ENCODE peak calls at places on chromosomes 11 and 22, in four cellular contexts. One of them, this sample, is unnamed.

GRCh38 chr11:94623120-94623735 is 56.1 kb downstream of the PIWIL4 start:
- DNase-seq in IMR-90: peak; percentile 78
- DNase-seq in H1: peak; percentile 43
- DNase-seq in mesendoderm: peak; percentile 96
- DNase-seq in this sample: peak; percentile 84

GRCh38 chr11:70587095-70587389 is 188.7 kb downstream of the CTTN start:
- DNase-seq in mesendoderm: no peak
- DNase-seq in IMR-90: peak; percentile 8
- DNase-seq in H1: no peak
- DNase-seq in this sample: no peak

GRCh38 chr22:44462246-44463015 is 35.6 kb downstream of the RTL6 start:
- DNase-seq in IMR-90: no peak
- DNase-seq in H1: no peak
- DNase-seq in mesendoderm: no peak
- DNase-seq in this sample: no peak

GRCh38 chr11:86202013-86202336 is 42.6 kb upstream of the EED start:
- DNase-seq in IMR-90: no peak
- DNase-seq in H1: no peak
- DNase-seq in mesendoderm: no peak
- DNase-seq in this sample: no peak

GRCh38 chr11:78268516-78269410 is 80.0 kb downstream of the USP35 start:
- DNase-seq in mesendoderm: no peak
- DNase-seq in IMR-90: peak; percentile 26
- DNase-seq in H1: no peak
- DNase-seq in this sample: no peak

GRCh38 chr22:41831383-41831782 is 1.5 kb upstream of the SREBF2 start:
- DNase-seq in H1: no peak
- DNase-seq in IMR-90: no peak
- DNase-seq in mesendoderm: peak; percentile 41
- DNase-seq in this sample: no peak

GRCh38 chr22:31332886-31333285 is 13.3 kb downstream of the PATZ1 start:
- DNase-seq in IMR-90: peak; percentile 62
- DNase-seq in mesendoderm: no peak
- DNase-seq in H1: no peak
- DNase-seq in this sample: no peak

GRCh38 chr11:125433454-125434121 is 62.5 kb downstream of the FEZ1 start:
- DNase-seq in H1: no peak
- DNase-seq in IMR-90: peak; percentile 66
- DNase-seq in mesendoderm: peak; percentile 88
- DNase-seq in this sample: peak; percentile 87

GRCh38 chr22:35014812-35015211 is 51.1 kb upstream of the ISX start:
- DNase-seq in H1: no peak
- DNase-seq in IMR-90: no peak
- DNase-seq in mesendoderm: no peak
- DNase-seq in this sample: no peak

GRCh38 chr22:47345025-47345424 is 582.6 kb downstream of the TBC1D22A start:
- DNase-seq in H1: no peak
- DNase-seq in mesendoderm: no peak
- DNase-seq in IMR-90: no peak
- DNase-seq in this sample: no peak

GRCh38 chr11:99934008-99934407 is 753.1 kb upstream of the ARHGAP42 start:
- DNase-seq in H1: no peak
- DNase-seq in IMR-90: no peak
- DNase-seq in mesendoderm: no peak
- DNase-seq in this sample: no peak

GRCh38 chr11:109019342-109019936 is 354.6 kb downstream of the DDX10 start:
- DNase-seq in H1: no peak
- DNase-seq in IMR-90: no peak
- DNase-seq in mesendoderm: no peak
- DNase-seq in this sample: no peak

GRCh38 chr11:31796523-31797226 is 14.4 kb downstream of the PAX6 start:
- DNase-seq in H1: no peak
- DNase-seq in mesendoderm: no peak
- DNase-seq in IMR-90: no peak
- DNase-seq in this sample: no peak

GRCh38 chr11:77332259-77332658 is 30.8 kb upstream of the GDPD4 start:
- DNase-seq in IMR-90: no peak
- DNase-seq in mesendoderm: peak; percentile 16
- DNase-seq in H1: no peak
- DNase-seq in this sample: no peak

GRCh38 chr11:95352733-95353346 is 121.8 kb upstream of the SESN3 start:
- DNase-seq in IMR-90: no peak
- DNase-seq in mesendoderm: no peak
- DNase-seq in H1: no peak
- DNase-seq in this sample: no peak

GRCh38 chr11:7251836-7252682 is at the start of gene SYT9:
- DNase-seq in H1: peak; percentile 43
- DNase-seq in IMR-90: no peak
- DNase-seq in mesendoderm: peak; percentile 78
- DNase-seq in this sample: peak; percentile 89

GRCh38 chr11:107116358-107116757 is 98.1 kb upstream of the GUCY1A2 start:
- DNase-seq in mesendoderm: no peak
- DNase-seq in H1: no peak
- DNase-seq in IMR-90: no peak
- DNase-seq in this sample: no peak

GRCh38 chr11:10573556-10573955 is 5.1 kb upstream of the LYVE1 start:
- DNase-seq in H1: no peak
- DNase-seq in mesendoderm: no peak
- DNase-seq in IMR-90: no peak
- DNase-seq in this sample: no peak

GRCh38 chr22:30425327-30425615 is 297 bp upstream of the MTFP1 start:
- DNase-seq in H1: no peak
- DNase-seq in IMR-90: no peak
- DNase-seq in mesendoderm: no peak
- DNase-seq in this sample: no peak

GRCh38 chr22:36546092-36546804 is 17.3 kb upstream of the EIF3D start:
- DNase-seq in mesendoderm: peak; percentile 90
- DNase-seq in H1: peak; percentile 51
- DNase-seq in IMR-90: peak; percentile 62
- DNase-seq in this sample: peak; percentile 84

GRCh38 chr11:23540101-23540561 is 679.9 kb upstream of the CCDC179 start:
- DNase-seq in mesendoderm: peak; percentile 96
- DNase-seq in IMR-90: peak; percentile 53
- DNase-seq in H1: peak; percentile 49
- DNase-seq in this sample: peak; percentile 69

GRCh38 chr11:40235841-40236240 is 1223.6 kb downstream of the LRRC4C start:
- DNase-seq in IMR-90: no peak
- DNase-seq in mesendoderm: no peak
- DNase-seq in H1: no peak
- DNase-seq in this sample: no peak

GRCh38 chr11:59206635-59207034 is 6.1 kb downstream of the MPEG1 start:
- DNase-seq in mesendoderm: peak; percentile 79
- DNase-seq in H1: peak; percentile 27
- DNase-seq in IMR-90: peak; percentile 25
- DNase-seq in this sample: peak; percentile 65

GRCh38 chr11:120527111-120527748 is 15.7 kb downstream of the GRIK4 start:
- DNase-seq in IMR-90: peak; percentile 57
- DNase-seq in H1: peak; percentile 84
- DNase-seq in mesendoderm: peak; percentile 83
- DNase-seq in this sample: peak; percentile 96

GRCh38 chr11:68040121-68040956 is 1.5 kb downstream of the TCIRG1 start:
- DNase-seq in IMR-90: peak; percentile 73
- DNase-seq in mesendoderm: peak; percentile 84
- DNase-seq in H1: peak; percentile 36
- DNase-seq in this sample: peak; percentile 76

GRCh38 chr11:130894322-130895025 is 21.8 kb downstream of the SNX19 start:
- DNase-seq in mesendoderm: peak; percentile 95
- DNase-seq in IMR-90: peak; percentile 77
- DNase-seq in H1: peak; percentile 57
- DNase-seq in this sample: peak; percentile 75

GRCh38 chr11:14974723-14975587 is 2.8 kb upstream of the CALCA start:
- DNase-seq in mesendoderm: peak; percentile 92
- DNase-seq in IMR-90: peak; percentile 20
- DNase-seq in H1: no peak
- DNase-seq in this sample: peak; percentile 84

GRCh38 chr22:41589260-41589600 is 410 bp downstream of the PMM1 start:
- DNase-seq in mesendoderm: peak; percentile 49
- DNase-seq in H1: peak; percentile 17
- DNase-seq in IMR-90: no peak
- DNase-seq in this sample: no peak

GRCh38 chr11:94185387-94186084 is 56.9 kb downstream of the PANX1 start:
- DNase-seq in H1: no peak
- DNase-seq in mesendoderm: no peak
- DNase-seq in IMR-90: peak; percentile 93
- DNase-seq in this sample: no peak

GRCh38 chr11:76723142-76723541 is 52.6 kb upstream of the LRRC32 start:
- DNase-seq in H1: no peak
- DNase-seq in mesendoderm: no peak
- DNase-seq in IMR-90: no peak
- DNase-seq in this sample: no peak

GRCh38 chr22:46995501-46996360 is 233.3 kb downstream of the TBC1D22A start:
- DNase-seq in mesendoderm: no peak
- DNase-seq in H1: no peak
- DNase-seq in IMR-90: no peak
- DNase-seq in this sample: no peak

GRCh38 chr11:19892387-19892786 is 179.8 kb downstream of the NAV2 start:
- DNase-seq in IMR-90: no peak
- DNase-seq in H1: no peak
- DNase-seq in mesendoderm: peak; percentile 81
- DNase-seq in this sample: peak; percentile 39

GRCh38 chr22:46240917-46241316 is 9.2 kb downstream of the CDPF1 start:
- DNase-seq in IMR-90: no peak
- DNase-seq in mesendoderm: no peak
- DNase-seq in H1: no peak
- DNase-seq in this sample: no peak

GRCh38 chr11:33893711-33894401 is 2.0 kb upstream of the LMO2 start:
- DNase-seq in IMR-90: no peak
- DNase-seq in mesendoderm: no peak
- DNase-seq in H1: no peak
- DNase-seq in this sample: no peak

GRCh38 chr11:113142508-113142907 is 171.9 kb upstream of the TTC12 start:
- DNase-seq in IMR-90: no peak
- DNase-seq in H1: no peak
- DNase-seq in mesendoderm: no peak
- DNase-seq in this sample: no peak
- H2BK15ac ChIP-seq in IMR-90: no peak overlapping the region
- H2BK15ac ChIP-seq in H1: no peak overlapping the region
- H2BK15ac ChIP-seq in mesendoderm: no peak overlapping the region
- H2BK15ac ChIP-seq in this sample: no peak overlapping the region

GRCh38 chr22:21043856-21044535 is 1.8 kb upstream of the LRRC74B start:
- DNase-seq in H1: no peak
- DNase-seq in mesendoderm: no peak
- DNase-seq in IMR-90: no peak
- DNase-seq in this sample: no peak

GRCh38 chr22:21045585-21046294 is at the start of gene LRRC74B:
- DNase-seq in mesendoderm: peak; percentile 97
- DNase-seq in IMR-90: peak; percentile 87
- DNase-seq in H1: peak; percentile 74
- DNase-seq in this sample: peak; percentile 97

GRCh38 chr22:21047035-21047661 is 1.4 kb downstream of the LRRC74B start:
- DNase-seq in H1: no peak
- DNase-seq in IMR-90: no peak
- DNase-seq in mesendoderm: no peak
- DNase-seq in this sample: no peak

GRCh38 chr22:21042978-21043855 is 2.5 kb upstream of the LRRC74B start:
- DNase-seq in H1: no peak
- DNase-seq in IMR-90: no peak
- DNase-seq in mesendoderm: no peak
- DNase-seq in this sample: no peak

GRCh38 chr22:21044931-21045584 is 688 bp upstream of the LRRC74B start:
- DNase-seq in H1: no peak
- DNase-seq in mesendoderm: peak; percentile 76
- DNase-seq in IMR-90: peak; percentile 65
- DNase-seq in this sample: no peak
- H3K23ac ChIP-seq in H1: no peak overlapping the region
- H3K23ac ChIP-seq in mesendoderm: no peak overlapping the region
- H3K23ac ChIP-seq in IMR-90: peak overlapping the region; percentile 36
- H3K23ac ChIP-seq in this sample: no peak overlapping the region

GRCh38 chr22:32535531-32536190 is 61.0 kb downstream of the FBXO7 start:
- DNase-seq in H1: no peak
- DNase-seq in IMR-90: no peak
- DNase-seq in mesendoderm: no peak
- DNase-seq in this sample: no peak

GRCh38 chr22:32536352-32536751 is 61.7 kb downstream of the FBXO7 start:
- DNase-seq in mesendoderm: no peak
- DNase-seq in H1: no peak
- DNase-seq in IMR-90: no peak
- DNase-seq in this sample: no peak

GRCh38 chr22:32539631-32540449 is 65.2 kb downstream of the FBXO7 start:
- DNase-seq in IMR-90: no peak
- DNase-seq in mesendoderm: peak; percentile 82
- DNase-seq in H1: no peak
- DNase-seq in this sample: no peak

GRCh38 chr22:32541481-32541880 is 66.9 kb downstream of the FBXO7 start:
- DNase-seq in mesendoderm: no peak
- DNase-seq in H1: no peak
- DNase-seq in IMR-90: no peak
- DNase-seq in this sample: no peak

GRCh38 chr22:32538516-32538915 is 63.9 kb downstream of the FBXO7 start:
- DNase-seq in mesendoderm: no peak
- DNase-seq in H1: no peak
- DNase-seq in IMR-90: no peak
- DNase-seq in this sample: no peak
- H3K56ac ChIP-seq in mesendoderm: no peak overlapping the region
- H3K56ac ChIP-seq in H1: no peak overlapping the region
- H3K56ac ChIP-seq in IMR-90: no peak overlapping the region
- H3K56ac ChIP-seq in this sample: no peak overlapping the region

DNA sequence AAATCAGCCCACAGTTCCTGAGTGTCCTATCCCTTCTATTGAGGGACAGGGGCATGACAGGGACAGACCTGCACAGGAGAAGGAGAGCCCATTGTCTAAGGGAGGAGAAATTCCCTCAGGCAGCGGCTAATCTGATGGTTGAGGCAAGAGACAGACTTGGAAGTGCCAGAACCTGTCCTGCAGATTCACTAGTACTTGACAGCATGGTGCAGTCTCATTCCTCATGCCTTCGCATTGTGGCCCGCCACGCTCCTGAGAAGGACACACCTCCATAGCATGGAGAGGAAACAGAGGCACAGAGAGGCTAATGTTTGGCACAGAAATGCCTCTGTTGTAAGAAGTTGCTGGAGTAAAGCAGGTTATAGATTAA is 3.2 kb downstream of the P2RY6 start:
- DNase-seq in mesendoderm: peak; percentile 41
- DNase-seq in H1: no peak
- DNase-seq in IMR-90: no peak
- DNase-seq in this sample: peak; percentile 24
- H2BK15ac ChIP-seq in mesendoderm: no peak overlapping the region
- H2BK15ac ChIP-seq in H1: no peak overlapping the region
- H2BK15ac ChIP-seq in IMR-90: no peak overlapping the region
- H2BK15ac ChIP-seq in this sample: no peak overlapping the region

GRCh38 chr11:2444301-2445106 is at the start of the genes KCNQ1 and TRPM5:
- DNase-seq in mesendoderm: peak; percentile 37
- DNase-seq in IMR-90: no peak
- DNase-seq in H1: no peak
- DNase-seq in this sample: peak; percentile 88
- H3K23ac ChIP-seq in mesendoderm: peak within 1 kb of the TSS; percentile 66
- H3K23ac ChIP-seq in IMR-90: no peak within 1 kb of the TSS
- H3K23ac ChIP-seq in H1: no peak within 1 kb of the TSS
- H3K23ac ChIP-seq in this sample: no peak within 1 kb of the TSS

This sample was measured in H9.